ENCODE peak calls at places on chromosomes 11 and 22, in six cellular contexts. Z, B, E, A, D and J are unnamed samples.

GRCh38 chr11:27296406-27296994 is 66.5 kb downstream of the CCDC34 start:
- DNase-seq in Z (no peak), B (no peak), E (no peak), A (peak), D (no peak), J (no peak)

GRCh38 chr11:119975561-119976152 is 162.3 kb downstream of the TRIM29 start:
- DNase-seq in Z (no peak), B (no peak), E (no peak), A (no peak), D (no peak), J (peak)

GRCh38 chr22:27780161-27780575 is 21.4 kb downstream of the MN1 start:
- DNase-seq in Z (no peak), B (no peak), E (no peak), A (no peak), D (no peak), J (peak)

GRCh38 chr11:68009391-68010000 is 631 bp upstream of the ALDH3B1 start:
- DNase-seq in Z (no peak), B (no peak), E (no peak), A (no peak), D (no peak), J (peak)

GRCh38 chr22:36395922-36396321 is 8.2 kb upstream of the MYH9 start:
- DNase-seq in Z (no peak), B (no peak), E (no peak), A (no peak), D (no peak), J (no peak)

GRCh38 chr11:124719534-124719933 is 20.2 kb upstream of the NRGN start:
- DNase-seq in Z (no peak), B (no peak), E (no peak), A (no peak), D (no peak), J (no peak)

GRCh38 chr22:17342361-17342760 is 26.9 kb upstream of the CECR2 start:
- DNase-seq in Z (no peak), B (no peak), E (no peak), A (no peak), D (no peak), J (no peak)

GRCh38 chr11:85779956-85780640 is 30.8 kb downstream of the SYTL2 start:
- DNase-seq in Z (no peak), B (no peak), E (no peak), A (no peak), D (no peak), J (no peak)

GRCh38 chr11:130816516-130816915 is 99.8 kb downstream of the SNX19 start:
- DNase-seq in Z (no peak), B (no peak), E (no peak), A (peak), D (no peak), J (no peak)

GRCh38 chr11:118921929-118922744 is 3.6 kb downstream of the BCL9L start:
- DNase-seq in Z (no peak), B (no peak), E (no peak), A (peak), D (peak), J (peak)

GRCh38 chr11:97525273-97525672 is 1135.5 kb downstream of the JRKL start:
- DNase-seq in Z (no peak), B (no peak), E (no peak), A (no peak), D (no peak), J (no peak)

GRCh38 chr22:18031670-18032454 is 7.5 kb upstream of the MICAL3 start:
- DNase-seq in Z (no peak), B (no peak), E (no peak), A (peak), D (peak), J (no peak)

GRCh38 chr11:17711836-17712235 is 7.5 kb upstream of the MYOD1 start:
- DNase-seq in Z (no peak), B (no peak), E (no peak), A (no peak), D (no peak), J (no peak)

GRCh38 chr11:72773696-72774095 is 20.2 kb downstream of the STARD10 start:
- DNase-seq in Z (no peak), B (no peak), E (no peak), A (no peak), D (no peak), J (peak)

GRCh38 chr11:120577041-120577440 is 65.5 kb downstream of the GRIK4 start:
- DNase-seq in Z (no peak), B (no peak), E (no peak), A (no peak), D (no peak), J (no peak)

GRCh38 chr11:76270387-76270786 is 64.1 kb upstream of the WNT11 start:
- DNase-seq in Z (no peak), B (no peak), E (no peak), A (no peak), D (no peak), J (no peak)

GRCh38 chr11:93005239-93005638 is 35.8 kb downstream of the MTNR1B start:
- DNase-seq in Z (no peak), B (no peak), E (no peak), A (no peak), D (no peak), J (no peak)

GRCh38 chr22:50603511-50604255 is 3.1 kb downstream of the MAPK8IP2 start:
- DNase-seq in Z (no peak), B (no peak), E (no peak), A (no peak), D (no peak), J (no peak)

GRCh38 chr11:125082611-125083311 is 19.7 kb downstream of the SLC37A2 start:
- DNase-seq in Z (no peak), B (no peak), E (no peak), A (peak), D (no peak), J (no peak)

GRCh38 chr22:20203142-20204099 is 52.6 kb upstream of the CCDC188 start:
- DNase-seq in Z (no peak), B (no peak), E (no peak), A (peak), D (no peak), J (peak)

GRCh38 chr11:118911113-118911879 is 14.4 kb downstream of the BCL9L start:
- DNase-seq in Z (no peak), B (no peak), E (peak), A (no peak), D (peak), J (no peak)

GRCh38 chr22:29314537-29315285 is 786 bp downstream of the RASL10A start:
- DNase-seq in Z (no peak), B (no peak), E (peak), A (peak), D (no peak), J (no peak)

GRCh38 chr11:67504023-67504949 is 877 bp downstream of the PITPNM1 start:
- DNase-seq in Z (no peak), B (peak), E (peak), A (peak), D (no peak), J (no peak)

GRCh38 chr11:58928691-58929090 is 10.6 kb upstream of the GLYATL1 start:
- DNase-seq in Z (no peak), B (no peak), E (no peak), A (no peak), D (no peak), J (no peak)